ENCODE peak calls at places on chromosomes 2 and 18, in nine cellular contexts. J is adrenal gland; Y is tibial nerve; M is CD8-positive, alpha-beta T cell; I is Panc1; Z is K562; H is astrocyte; B is right cardiac atrium; E is PC-9. N is an unnamed sample.

GRCh38 chr2:45028276-45028675 is 19.0 kb upstream of the SIX2 start:
- DNase-seq in Y (no peak), M (no peak), Z (no peak), H (peak; percentile 29), J (no peak), B (no peak), I (no peak), E (peak; percentile 74), N (no peak)

GRCh38 chr2:187783446-187783845 is 229.2 kb upstream of the TFPI start:
- DNase-seq in B (no peak), I (no peak), E (no peak), Y (no peak), M (no peak), H (no peak), Z (no peak), J (no peak), N (no peak)

GRCh38 chr2:5766051-5766450 is 73.9 kb downstream of the SOX11 start:
- DNase-seq in E (no peak), M (no peak), Y (no peak), B (no peak), Z (no peak), H (peak; percentile 98), I (no peak), J (no peak), N (no peak)

GRCh38 chr2:188292446-188293239 is 969 bp downstream of the GULP1 start:
- DNase-seq in M (no peak), Z (peak; percentile 39), J (peak; percentile 85), H (peak; percentile 86), E (peak; percentile 79), I (peak; percentile 78), B (peak; percentile 84), Y (peak; percentile 69), N (peak; percentile 85)

GRCh38 chr2:38835015-38835601 is 40.6 kb downstream of the DHX57 start:
- DNase-seq in J (no peak), M (no peak), E (no peak), Y (no peak), Z (no peak), H (no peak), B (no peak), I (no peak), N (no peak)

GRCh38 chr2:150167711-150168110 is 319.8 kb downstream of the RND3 start:
- DNase-seq in M (no peak), Z (peak; percentile 32), Y (no peak), J (no peak), H (peak; percentile 79), B (no peak), I (no peak), E (peak; percentile 86), N (no peak)

GRCh38 chr2:181036848-181037603 is 56.6 kb downstream of the UBE2E3 start:
- DNase-seq in H (peak; percentile 85), Y (no peak), J (no peak), I (peak; percentile 62), M (no peak), E (no peak), Z (no peak), B (no peak), N (no peak)

GRCh38 chr2:186827426-186827825 is 21.5 kb downstream of the ZSWIM2 start:
- DNase-seq in Y (no peak), E (no peak), I (no peak), B (no peak), M (no peak), Z (no peak), H (peak; percentile 51), J (no peak), N (no peak)

GRCh38 chr2:161370981-161371380 is 45.1 kb upstream of the TBR1 start:
- DNase-seq in Z (no peak), I (no peak), M (no peak), Y (no peak), E (no peak), J (no peak), H (no peak), B (no peak), N (no peak)

GRCh38 chr2:222738759-222739292 is 67.4 kb downstream of the MOGAT1 start:
- DNase-seq in M (no peak), B (no peak), H (no peak), Z (peak; percentile 24), J (no peak), I (no peak), E (no peak), Y (no peak), N (no peak)

GRCh38 chr2:33321236-33321731 is 155.2 kb upstream of the RASGRP3 start:
- DNase-seq in M (no peak), Y (no peak), J (no peak), Z (no peak), B (no peak), I (no peak), E (no peak), H (peak; percentile 80), N (no peak)

GRCh38 chr2:75573145-75573878 is 12.6 kb upstream of the EVA1A start:
- DNase-seq in M (no peak), Z (no peak), J (no peak), H (no peak), B (no peak), I (no peak), Y (no peak), E (no peak), N (no peak)

GRCh38 chr18:10784596-10785202 is 258.9 kb downstream of the NAPG start:
- DNase-seq in I (no peak), H (no peak), J (no peak), B (no peak), Z (no peak), Y (no peak), E (no peak), M (no peak), N (no peak)

GRCh38 chr2:138974651-138975050 is 194.5 kb upstream of the NXPH2 start:
- DNase-seq in I (no peak), Z (no peak), B (no peak), H (peak; percentile 85), E (no peak), J (no peak), M (no peak), Y (no peak), N (no peak)

GRCh38 chr2:238555786-238556542 is 129.2 kb downstream of the ASB1 start:
- DNase-seq in I (no peak), M (no peak), Y (no peak), E (no peak), H (no peak), J (no peak), B (no peak), Z (no peak), N (no peak)

GRCh38 chr2:72989770-72990556 is 72.6 kb downstream of the EMX1 start:
- DNase-seq in M (no peak), Z (no peak), J (no peak), B (peak; percentile 40), I (no peak), Y (peak; percentile 10), E (no peak), H (peak; percentile 42), N (peak; percentile 68)

GRCh38 chr2:187148059-187148714 is 299.2 kb upstream of the ZSWIM2 start:
- DNase-seq in I (no peak), E (no peak), H (no peak), B (no peak), M (no peak), J (no peak), Z (no peak), Y (no peak), N (no peak)

GRCh38 chr18:24627644-24628315 is 167.3 kb downstream of the HRH4 start:
- DNase-seq in Z (no peak), Y (no peak), B (no peak), I (no peak), H (no peak), J (no peak), M (no peak), E (no peak), N (no peak)

GRCh38 chr2:109700680-109701274 is 86.6 kb downstream of the SOWAHC start:
- DNase-seq in I (no peak), Y (no peak), H (no peak), B (no peak), M (no peak), E (no peak), Z (no peak), J (no peak), N (no peak)
- H3K4me1 ChIP-seq in I (peaks cover 15% of the 10 kb centered on the region), Y (no peaks in the 10 kb centered on the region), H (peaks cover 44% of the 10 kb centered on the region), B (peaks cover 5% of the 10 kb centered on the region), M (no peaks in the 10 kb centered on the region), E (peaks cover 59% of the 10 kb centered on the region), Z (no peaks in the 10 kb centered on the region), J (no peaks in the 10 kb centered on the region), N (peaks cover 45% of the 10 kb centered on the region)

GRCh38 chr2:26718949-26719686 is 26.6 kb downstream of the KCNK3 start:
- DNase-seq in J (no peak), Z (no peak), H (no peak), E (no peak), Y (no peak), M (no peak), B (no peak), I (no peak), N (no peak)

GRCh38 chr2:26717362-26717761 is 24.8 kb downstream of the KCNK3 start:
- DNase-seq in H (no peak), J (no peak), I (no peak), B (peak; percentile 37), Z (no peak), Y (no peak), M (no peak), E (no peak), N (no peak)

GRCh38 chr2:26716769-26717168 is 24.2 kb downstream of the KCNK3 start:
- DNase-seq in H (no peak), M (no peak), E (no peak), I (no peak), Y (no peak), J (no peak), Z (no peak), B (no peak), N (no peak)

GRCh38 chr2:26715528-26716270 is 23.2 kb downstream of the KCNK3 start:
- DNase-seq in I (no peak), Z (no peak), E (no peak), B (no peak), M (no peak), H (no peak), J (peak; percentile 40), Y (no peak), N (no peak)

GRCh38 chr2:26716340-26716739 is 23.8 kb downstream of the KCNK3 start:
- DNase-seq in B (no peak), M (no peak), Z (no peak), J (no peak), I (no peak), Y (no peak), E (no peak), H (no peak), N (no peak)
- H3K4me1 ChIP-seq in B (peaks cover 31% of the 10 kb centered on the region), M (no peaks in the 10 kb centered on the region), Z (peaks cover 10% of the 10 kb centered on the region), J (peaks cover 62% of the 10 kb centered on the region), I (peaks cover 58% of the 10 kb centered on the region), Y (no peaks in the 10 kb centered on the region), E (peaks cover 17% of the 10 kb centered on the region), H (peaks cover 15% of the 10 kb centered on the region), N (peaks cover 11% of the 10 kb centered on the region)

DNA sequence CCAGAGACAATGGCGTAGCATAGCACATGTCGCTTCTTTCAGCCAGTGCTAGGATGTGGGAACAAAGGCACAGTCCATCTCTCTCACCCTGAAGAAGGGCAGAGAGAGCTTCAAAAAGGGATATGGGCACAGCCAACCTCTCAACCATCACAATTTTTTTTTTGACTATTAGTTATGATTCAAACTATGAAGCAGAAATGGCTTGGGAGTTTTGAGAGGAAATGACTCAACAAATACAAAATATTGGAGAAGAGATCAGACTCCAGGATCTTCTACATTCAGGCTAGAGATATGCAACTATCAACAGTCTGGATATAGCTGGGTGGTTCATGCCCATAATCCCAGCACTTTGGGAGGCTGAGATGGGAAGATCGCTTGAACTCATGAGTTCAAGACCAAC is 109.1 kb downstream of the MCFD2 start:
- DNase-seq in J (no peak), H (peak; percentile 60), Y (no peak), M (no peak), B (no peak), Z (no peak), E (no peak), I (no peak), N (no peak)
- H3K4me1 ChIP-seq in J (peaks cover 7% of the 10 kb centered on the region), H (peaks cover 40% of the 10 kb centered on the region), Y (no peaks in the 10 kb centered on the region), M (no peaks in the 10 kb centered on the region), B (peaks cover 12% of the 10 kb centered on the region), Z (peaks cover 2% of the 10 kb centered on the region), E (peaks cover 19% of the 10 kb centered on the region), I (no peaks in the 10 kb centered on the region), N (peaks cover 4% of the 10 kb centered on the region)

GRCh38 chr2:20187331-20187730 is 37.6 kb downstream of the SDC1 start:
- DNase-seq in E (no peak), I (no peak), B (no peak), M (no peak), Y (no peak), Z (no peak), H (no peak), J (no peak), N (no peak)
- H3K4me1 ChIP-seq in E (peaks cover 57% of the 10 kb centered on the region), I (peaks cover 30% of the 10 kb centered on the region), B (no peaks in the 10 kb centered on the region), M (no peaks in the 10 kb centered on the region), Y (no peaks in the 10 kb centered on the region), Z (peaks cover 29% of the 10 kb centered on the region), H (peaks cover 46% of the 10 kb centered on the region), J (peaks cover 15% of the 10 kb centered on the region), N (peaks cover 54% of the 10 kb centered on the region)

N was measured in suprapubic skin.